ENCODE peak calls at places on chromosomes 5 and 9, in ten cellular contexts. One of them, this sample, is unnamed.

GRCh38 chr5:2030131-2030530 is 147.4 kb upstream of the IRX4 start:
- DNase-seq in PC-3: no peak
- DNase-seq in cardiac fibroblast: no peak
- DNase-seq in WERI-Rb-1: no peak
- DNase-seq in endothelial cell of umbilical vein: no peak
- DNase-seq in mammary epithelial cell: no peak
- DNase-seq in CD8-positive, alpha-beta T cell: no peak
- DNase-seq in fibroblast of lung: peak
- DNase-seq in glutamatergic neuron: no peak
- DNase-seq in type B pancreatic cell: no peak
- DNase-seq in this sample: no peak

GRCh38 chr9:82726404-82727276 is 336.3 kb downstream of the RASEF start:
- DNase-seq in WERI-Rb-1: no peak
- DNase-seq in fibroblast of lung: no peak
- DNase-seq in CD8-positive, alpha-beta T cell: no peak
- DNase-seq in endothelial cell of umbilical vein: no peak
- DNase-seq in type B pancreatic cell: no peak
- DNase-seq in PC-3: no peak
- DNase-seq in mammary epithelial cell: no peak
- DNase-seq in cardiac fibroblast: no peak
- DNase-seq in glutamatergic neuron: no peak
- DNase-seq in this sample: no peak

GRCh38 chr5:134873494-134873893 is 677 bp upstream of the TXNDC15 start:
- DNase-seq in WERI-Rb-1: peak
- DNase-seq in fibroblast of lung: no peak
- DNase-seq in CD8-positive, alpha-beta T cell: no peak
- DNase-seq in mammary epithelial cell: no peak
- DNase-seq in PC-3: no peak
- DNase-seq in glutamatergic neuron: no peak
- DNase-seq in cardiac fibroblast: no peak
- DNase-seq in type B pancreatic cell: no peak
- DNase-seq in endothelial cell of umbilical vein: no peak
- DNase-seq in this sample: no peak

GRCh38 chr9:15121591-15121990 is 185.4 kb downstream of the TTC39B start:
- DNase-seq in glutamatergic neuron: no peak
- DNase-seq in type B pancreatic cell: no peak
- DNase-seq in WERI-Rb-1: no peak
- DNase-seq in CD8-positive, alpha-beta T cell: no peak
- DNase-seq in cardiac fibroblast: no peak
- DNase-seq in PC-3: no peak
- DNase-seq in endothelial cell of umbilical vein: no peak
- DNase-seq in mammary epithelial cell: no peak
- DNase-seq in fibroblast of lung: no peak
- DNase-seq in this sample: no peak

GRCh38 chr9:68690088-68690487 is 15.0 kb upstream of the PIP5K1B start:
- DNase-seq in type B pancreatic cell: no peak
- DNase-seq in WERI-Rb-1: no peak
- DNase-seq in glutamatergic neuron: no peak
- DNase-seq in cardiac fibroblast: peak
- DNase-seq in mammary epithelial cell: no peak
- DNase-seq in fibroblast of lung: peak
- DNase-seq in CD8-positive, alpha-beta T cell: no peak
- DNase-seq in PC-3: no peak
- DNase-seq in endothelial cell of umbilical vein: peak
- DNase-seq in this sample: no peak

GRCh38 chr9:77582572-77583365 is 65.4 kb downstream of the GNA14 start:
- DNase-seq in mammary epithelial cell: no peak
- DNase-seq in endothelial cell of umbilical vein: peak
- DNase-seq in glutamatergic neuron: no peak
- DNase-seq in fibroblast of lung: no peak
- DNase-seq in WERI-Rb-1: no peak
- DNase-seq in cardiac fibroblast: peak
- DNase-seq in type B pancreatic cell: no peak
- DNase-seq in CD8-positive, alpha-beta T cell: no peak
- DNase-seq in PC-3: no peak
- DNase-seq in this sample: no peak

GRCh38 chr9:9552665-9553064 is 1060.1 kb downstream of the PTPRD start:
- DNase-seq in WERI-Rb-1: no peak
- DNase-seq in glutamatergic neuron: no peak
- DNase-seq in mammary epithelial cell: no peak
- DNase-seq in PC-3: no peak
- DNase-seq in fibroblast of lung: no peak
- DNase-seq in cardiac fibroblast: no peak
- DNase-seq in type B pancreatic cell: no peak
- DNase-seq in CD8-positive, alpha-beta T cell: no peak
- DNase-seq in endothelial cell of umbilical vein: no peak
- DNase-seq in this sample: no peak

GRCh38 chr5:82313016-82313415 is 34.9 kb upstream of the RPS23 start:
- DNase-seq in PC-3: no peak
- DNase-seq in fibroblast of lung: no peak
- DNase-seq in WERI-Rb-1: no peak
- DNase-seq in mammary epithelial cell: no peak
- DNase-seq in glutamatergic neuron: no peak
- DNase-seq in CD8-positive, alpha-beta T cell: no peak
- DNase-seq in type B pancreatic cell: no peak
- DNase-seq in endothelial cell of umbilical vein: no peak
- DNase-seq in cardiac fibroblast: peak
- DNase-seq in this sample: no peak

GRCh38 chr5:127320032-127320945 is 29.7 kb downstream of the MEGF10 start:
- DNase-seq in cardiac fibroblast: no peak
- DNase-seq in glutamatergic neuron: no peak
- DNase-seq in fibroblast of lung: no peak
- DNase-seq in type B pancreatic cell: no peak
- DNase-seq in WERI-Rb-1: no peak
- DNase-seq in endothelial cell of umbilical vein: no peak
- DNase-seq in mammary epithelial cell: peak
- DNase-seq in CD8-positive, alpha-beta T cell: no peak
- DNase-seq in PC-3: no peak
- DNase-seq in this sample: no peak

GRCh38 chr5:127322405-127322804 is 31.8 kb downstream of the MEGF10 start:
- DNase-seq in type B pancreatic cell: no peak
- DNase-seq in cardiac fibroblast: no peak
- DNase-seq in fibroblast of lung: no peak
- DNase-seq in mammary epithelial cell: no peak
- DNase-seq in glutamatergic neuron: no peak
- DNase-seq in CD8-positive, alpha-beta T cell: no peak
- DNase-seq in endothelial cell of umbilical vein: no peak
- DNase-seq in PC-3: no peak
- DNase-seq in WERI-Rb-1: no peak
- DNase-seq in this sample: no peak

GRCh38 chr5:127324756-127325155 is 34.2 kb downstream of the MEGF10 start:
- DNase-seq in PC-3: no peak
- DNase-seq in glutamatergic neuron: no peak
- DNase-seq in WERI-Rb-1: no peak
- DNase-seq in endothelial cell of umbilical vein: no peak
- DNase-seq in fibroblast of lung: no peak
- DNase-seq in type B pancreatic cell: no peak
- DNase-seq in CD8-positive, alpha-beta T cell: no peak
- DNase-seq in mammary epithelial cell: no peak
- DNase-seq in cardiac fibroblast: no peak
- DNase-seq in this sample: no peak

GRCh38 chr5:127326438-127326837 is 35.8 kb downstream of the MEGF10 start:
- DNase-seq in fibroblast of lung: no peak
- DNase-seq in glutamatergic neuron: no peak
- DNase-seq in mammary epithelial cell: no peak
- DNase-seq in endothelial cell of umbilical vein: no peak
- DNase-seq in CD8-positive, alpha-beta T cell: no peak
- DNase-seq in WERI-Rb-1: no peak
- DNase-seq in cardiac fibroblast: no peak
- DNase-seq in type B pancreatic cell: no peak
- DNase-seq in PC-3: peak
- DNase-seq in this sample: no peak

DNA sequence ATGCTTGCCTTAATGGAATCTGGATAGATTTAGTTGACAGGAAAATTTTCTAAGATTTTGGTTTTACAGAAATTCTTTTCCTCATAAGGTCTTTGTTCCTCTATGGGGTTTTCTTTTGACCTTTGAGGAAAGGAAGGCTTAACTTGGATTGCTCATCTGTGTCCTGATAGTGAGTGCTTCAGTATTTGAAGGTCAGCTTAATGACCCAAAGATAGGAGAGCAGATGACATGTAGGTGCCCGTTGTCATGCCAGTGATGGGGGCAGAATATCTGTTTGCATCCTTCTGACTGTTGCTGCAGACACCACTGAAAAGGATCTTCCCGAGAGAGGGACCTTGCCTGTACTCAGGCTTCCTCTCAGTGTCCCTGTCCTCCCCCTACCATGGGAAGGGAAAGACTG is 30.9 kb downstream of the MEGF10 start:
- DNase-seq in glutamatergic neuron: no peak
- DNase-seq in mammary epithelial cell: no peak
- DNase-seq in CD8-positive, alpha-beta T cell: no peak
- DNase-seq in PC-3: no peak
- DNase-seq in endothelial cell of umbilical vein: no peak
- DNase-seq in cardiac fibroblast: no peak
- DNase-seq in WERI-Rb-1: no peak
- DNase-seq in fibroblast of lung: no peak
- DNase-seq in type B pancreatic cell: no peak
- DNase-seq in this sample: no peak
- TF ChIP-seq CTCF in glutamatergic neuron: no peak
- TF ChIP-seq CTCF in mammary epithelial cell: no peak
- TF ChIP-seq CTCF in CD8-positive, alpha-beta T cell: no peak
- TF ChIP-seq CTCF in PC-3: no peak
- TF ChIP-seq CTCF in endothelial cell of umbilical vein: no peak
- TF ChIP-seq CTCF in cardiac fibroblast: no peak
- TF ChIP-seq CTCF in WERI-Rb-1: no peak
- TF ChIP-seq CTCF in fibroblast of lung: no peak
- TF ChIP-seq CTCF in type B pancreatic cell: no peak
- TF ChIP-seq CTCF in this sample: no peak

DNA sequence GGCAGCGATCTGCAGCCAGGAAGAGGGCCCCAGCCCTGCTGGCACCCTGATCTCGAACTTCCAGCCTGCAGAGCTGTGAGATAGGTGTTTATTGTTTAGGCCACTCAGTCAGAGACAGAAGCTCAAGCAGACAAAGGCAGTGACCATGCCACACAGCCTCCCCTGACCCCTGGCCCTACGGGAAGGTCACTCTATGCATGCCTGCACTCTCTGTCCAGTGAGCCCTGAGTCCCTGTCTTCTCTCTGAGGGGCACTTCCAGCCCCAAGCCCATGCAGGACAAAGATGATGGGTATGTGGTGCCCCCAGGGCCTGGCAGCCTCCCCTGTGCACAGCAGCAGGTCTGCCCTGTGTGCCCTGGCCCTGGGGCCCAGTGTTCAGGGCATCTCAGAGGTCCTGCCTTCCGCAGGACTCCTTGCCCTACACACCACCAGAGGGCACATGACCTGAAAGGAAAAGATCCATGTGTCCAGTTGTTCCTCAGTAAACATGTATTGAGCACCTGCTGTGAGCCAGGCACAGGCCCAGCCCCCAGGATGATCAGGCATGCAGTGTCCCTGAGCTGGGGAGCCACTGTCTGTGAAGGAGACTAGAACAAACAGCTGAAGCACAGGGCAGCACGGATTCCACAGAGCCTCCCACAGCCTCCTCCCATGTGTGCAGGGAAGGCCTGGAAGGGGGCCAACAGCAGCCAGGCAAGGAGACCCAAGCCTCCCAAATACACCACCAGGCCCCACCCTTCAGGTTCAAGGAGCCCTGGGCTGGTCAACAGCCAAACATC is 109.3 kb downstream of the ATPSCKMT start:
- DNase-seq in cardiac fibroblast: no peak
- DNase-seq in endothelial cell of umbilical vein: no peak
- DNase-seq in mammary epithelial cell: no peak
- DNase-seq in WERI-Rb-1: peak
- DNase-seq in CD8-positive, alpha-beta T cell: no peak
- DNase-seq in type B pancreatic cell: no peak
- DNase-seq in glutamatergic neuron: no peak
- DNase-seq in PC-3: peak
- DNase-seq in fibroblast of lung: peak
- DNase-seq in this sample: no peak
- TF ChIP-seq CTCF in cardiac fibroblast: peak
- TF ChIP-seq CTCF in endothelial cell of umbilical vein: no peak
- TF ChIP-seq CTCF in mammary epithelial cell: peak
- TF ChIP-seq CTCF in WERI-Rb-1: peak
- TF ChIP-seq CTCF in CD8-positive, alpha-beta T cell: no peak
- TF ChIP-seq CTCF in type B pancreatic cell: peak
- TF ChIP-seq CTCF in glutamatergic neuron: peak
- TF ChIP-seq CTCF in PC-3: peak
- TF ChIP-seq CTCF in fibroblast of lung: peak
- TF ChIP-seq CTCF in this sample: peak

GRCh38 chr9:73680831-73681230 is 529.2 kb downstream of the ANXA1 start:
- DNase-seq in CD8-positive, alpha-beta T cell: no peak
- DNase-seq in endothelial cell of umbilical vein: no peak
- DNase-seq in PC-3: no peak
- DNase-seq in glutamatergic neuron: no peak
- DNase-seq in cardiac fibroblast: peak
- DNase-seq in WERI-Rb-1: no peak
- DNase-seq in type B pancreatic cell: no peak
- DNase-seq in fibroblast of lung: peak
- DNase-seq in mammary epithelial cell: no peak
- DNase-seq in this sample: no peak

GRCh38 chr9:73685786-73686185 is 534.1 kb downstream of the ANXA1 start:
- DNase-seq in glutamatergic neuron: no peak
- DNase-seq in WERI-Rb-1: no peak
- DNase-seq in CD8-positive, alpha-beta T cell: no peak
- DNase-seq in PC-3: no peak
- DNase-seq in type B pancreatic cell: no peak
- DNase-seq in fibroblast of lung: no peak
- DNase-seq in cardiac fibroblast: no peak
- DNase-seq in mammary epithelial cell: no peak
- DNase-seq in endothelial cell of umbilical vein: no peak
- DNase-seq in this sample: no peak

GRCh38 chr9:73689091-73689870 is 537.6 kb downstream of the ANXA1 start:
- DNase-seq in type B pancreatic cell: no peak
- DNase-seq in CD8-positive, alpha-beta T cell: no peak
- DNase-seq in fibroblast of lung: no peak
- DNase-seq in cardiac fibroblast: peak
- DNase-seq in glutamatergic neuron: no peak
- DNase-seq in PC-3: no peak
- DNase-seq in endothelial cell of umbilical vein: no peak
- DNase-seq in WERI-Rb-1: no peak
- DNase-seq in mammary epithelial cell: no peak
- DNase-seq in this sample: no peak

GRCh38 chr9:73684601-73685000 is 532.9 kb downstream of the ANXA1 start:
- DNase-seq in mammary epithelial cell: peak
- DNase-seq in CD8-positive, alpha-beta T cell: no peak
- DNase-seq in fibroblast of lung: no peak
- DNase-seq in glutamatergic neuron: no peak
- DNase-seq in WERI-Rb-1: no peak
- DNase-seq in cardiac fibroblast: peak
- DNase-seq in PC-3: peak
- DNase-seq in endothelial cell of umbilical vein: no peak
- DNase-seq in type B pancreatic cell: no peak
- DNase-seq in this sample: no peak

GRCh38 chr9:73683862-73684591 is 532.4 kb downstream of the ANXA1 start:
- DNase-seq in PC-3: peak
- DNase-seq in type B pancreatic cell: no peak
- DNase-seq in cardiac fibroblast: peak
- DNase-seq in WERI-Rb-1: peak
- DNase-seq in CD8-positive, alpha-beta T cell: no peak
- DNase-seq in mammary epithelial cell: peak
- DNase-seq in fibroblast of lung: peak
- DNase-seq in glutamatergic neuron: no peak
- DNase-seq in endothelial cell of umbilical vein: peak
- DNase-seq in this sample: no peak
- TF ChIP-seq CTCF in PC-3: peak
- TF ChIP-seq CTCF in type B pancreatic cell: peak
- TF ChIP-seq CTCF in cardiac fibroblast: peak
- TF ChIP-seq CTCF in WERI-Rb-1: peak
- TF ChIP-seq CTCF in CD8-positive, alpha-beta T cell: no peak
- TF ChIP-seq CTCF in mammary epithelial cell: peak
- TF ChIP-seq CTCF in fibroblast of lung: peak
- TF ChIP-seq CTCF in glutamatergic neuron: peak
- TF ChIP-seq CTCF in endothelial cell of umbilical vein: peak
- TF ChIP-seq CTCF in this sample: peak

GRCh38 chr5:25862276-25862675 is 1176.1 kb downstream of the CDH9 start:
- DNase-seq in PC-3: peak
- DNase-seq in type B pancreatic cell: no peak
- DNase-seq in cardiac fibroblast: no peak
- DNase-seq in mammary epithelial cell: no peak
- DNase-seq in endothelial cell of umbilical vein: no peak
- DNase-seq in fibroblast of lung: no peak
- DNase-seq in CD8-positive, alpha-beta T cell: no peak
- DNase-seq in WERI-Rb-1: peak
- DNase-seq in glutamatergic neuron: no peak
- DNase-seq in this sample: no peak
- TF ChIP-seq CTCF in PC-3: no peak
- TF ChIP-seq CTCF in type B pancreatic cell: no peak
- TF ChIP-seq CTCF in cardiac fibroblast: no peak
- TF ChIP-seq CTCF in mammary epithelial cell: no peak
- TF ChIP-seq CTCF in endothelial cell of umbilical vein: no peak
- TF ChIP-seq CTCF in fibroblast of lung: no peak
- TF ChIP-seq CTCF in CD8-positive, alpha-beta T cell: no peak
- TF ChIP-seq CTCF in WERI-Rb-1: no peak
- TF ChIP-seq CTCF in glutamatergic neuron: no peak
- TF ChIP-seq CTCF in this sample: no peak

This sample was measured in osteocyte.